ENCODE peak calls at places on chromosomes 11 and 22, in five cellular contexts. G is fibroblast of villous mesenchyme, R is NCI-H187, D is amniotic stem cell, I is globus pallidus. U is an unnamed sample.
A peak's percentile ranks its signal among the peaks of the same experiment; 100 is the strongest.

GRCh38 chr11:45155627-45156180 is 9.3 kb downstream of the PRDM11 start:
- DNase-seq in D (no peak), R (no peak), I (no peak), G (no peak), U (no peak)

GRCh38 chr11:86623041-86623621 is 49.3 kb downstream of the ME3 start:
- DNase-seq in I (no peak), R (no peak), D (no peak), G (no peak), U (no peak)

GRCh38 chr11:90764691-90765090 is 541.8 kb upstream of the CHORDC1 start:
- DNase-seq in I (no peak), G (no peak), R (no peak), D (no peak), U (no peak)

GRCh38 chr11:1511937-1512496 is 25.4 kb upstream of the MOB2 start:
- DNase-seq in G (no peak), R (no peak), D (no peak), I (no peak), U (no peak)

GRCh38 chr11:3109921-3110706 is 52.9 kb upstream of the CARS1 start:
- DNase-seq in I (no peak), R (peak; percentile 27), G (peak; percentile 22), D (no peak), U (peak; percentile 57)

GRCh38 chr22:21951931-21952465 is 650 bp downstream of the PPM1F start:
- DNase-seq in R (no peak), I (no peak), G (peak; percentile 56), D (no peak), U (peak; percentile 34)

GRCh38 chr22:40560551-40560950 is 76.0 kb downstream of the MRTFA start:
- DNase-seq in R (no peak), D (no peak), I (no peak), G (peak; percentile 57), U (no peak)

GRCh38 chr11:128334311-128335044 is 252.9 kb downstream of the ETS1 start:
- DNase-seq in D (no peak), R (no peak), G (no peak), I (no peak), U (no peak)

GRCh38 chr11:64285885-64286800 is 495 bp downstream of the GPR137 start:
- DNase-seq in R (no peak), G (no peak), I (no peak), D (no peak), U (no peak)

GRCh38 chr11:115505165-115505564 is 950 bp upstream of the CADM1 start:
- DNase-seq in I (no peak), D (no peak), R (no peak), G (no peak), U (no peak)

GRCh38 chr22:36872084-36872483 is 11.3 kb downstream of the NCF4 start:
- DNase-seq in I (no peak), R (no peak), G (no peak), D (no peak), U (no peak)

GRCh38 chr11:68373189-68373809 is 60.9 kb downstream of the LRP5 start:
- DNase-seq in G (peak; percentile 68), D (peak; percentile 12), I (peak; percentile 30), R (no peak), U (no peak)

GRCh38 chr11:67295846-67296245 is 6.7 kb downstream of the ANKRD13D start:
- DNase-seq in R (no peak), G (no peak), D (no peak), I (no peak), U (no peak)

GRCh38 chr11:12028303-12028702 is 19.9 kb upstream of the DKK3 start:
- DNase-seq in G (no peak), D (no peak), I (no peak), R (no peak), U (no peak)

GRCh38 chr11:1659478-1659877 is 29.9 kb downstream of the KRTAP5-5 start:
- DNase-seq in D (no peak), I (no peak), G (no peak), R (no peak), U (no peak)

GRCh38 chr11:35682230-35683195 is 19.9 kb downstream of the TRIM44 start:
- DNase-seq in I (peak; percentile 28), G (peak; percentile 29), D (no peak), R (peak; percentile 46), U (no peak)

GRCh38 chr22:22425783-22426624 is 82.5 kb downstream of the ZNF280B start:
- DNase-seq in D (no peak), I (no peak), G (no peak), R (no peak), U (no peak)

GRCh38 chr11:19742595-19743292 is 30.1 kb downstream of the NAV2 start:
- DNase-seq in I (peak; percentile 83), G (peak; percentile 76), R (peak; percentile 58), D (no peak), U (peak; percentile 70)

GRCh38 chr11:119709171-119709570 is 19.8 kb downstream of the NECTIN1 start:
- DNase-seq in I (no peak), R (no peak), G (no peak), D (no peak), U (no peak)

GRCh38 chr11:65291613-65292012 is 23.1 kb upstream of the CDC42EP2 start:
- DNase-seq in D (no peak), I (peak; percentile 97), G (peak; percentile 90), R (no peak), U (no peak)

GRCh38 chr11:117597083-117597482 is 199.9 kb downstream of the DSCAML1 start:
- DNase-seq in D (no peak), I (no peak), R (no peak), G (peak; percentile 43), U (peak; percentile 25)

GRCh38 chr11:45062974-45063635 is 83.3 kb upstream of the PRDM11 start:
- DNase-seq in G (no peak), D (no peak), I (no peak), R (no peak), U (no peak)

GRCh38 chr11:77250881-77251640 is 50.4 kb downstream of the GDPD4 start:
- DNase-seq in D (no peak), R (no peak), G (peak; percentile 37), I (no peak), U (no peak)

GRCh38 chr11:73614591-73614990 is 16.7 kb upstream of the FAM168A start:
- DNase-seq in D (no peak), G (no peak), R (no peak), I (no peak), U (no peak)

GRCh38 chr11:75668508-75669297 is at the start of gene MAP6:
- DNase-seq in R (peak; percentile 57), G (no peak), I (peak; percentile 16), D (no peak), U (peak; percentile 32)

GRCh38 chr22:42280836-42281235 is 10.4 kb upstream of the TCF20 start:
- DNase-seq in I (no peak), D (no peak), R (no peak), G (no peak), U (no peak)

GRCh38 chr22:21026783-21027692 is 5.3 kb downstream of the SLC7A4 start:
- DNase-seq in R (no peak), G (peak; percentile 29), I (no peak), D (no peak), U (no peak)

GRCh38 chr11:113305440-113306336 is 8.7 kb upstream of the TTC12 start:
- DNase-seq in R (peak; percentile 36), G (peak; percentile 58), I (peak; percentile 61), D (peak; percentile 15), U (peak; percentile 68)